ENCODE peak calls at places on chromosome 4, in ten cellular contexts. T is CD4-positive, alpha-beta memory T cell; K is tibial nerve; Z is central memory CD4-positive, alpha-beta T cell; O is iPS-NIHi11; W is fibroblast of the conjunctiva; J is ecto neural progenitor cell; R is progenitor cell of endocrine pancreas; C is pancreas; Q is stimulated activated effector memory CD8-positive, alpha-beta T cell treated with anti-CD3 and anti-CD28 coated beads, Interleukin-12 subunit alpha, Interleukin-12 subunit beta, amount 100 ng/mL, for 72 hours. Y is an unnamed sample.
A peak's percentile ranks its signal among the peaks of the same experiment; 100 is the strongest.

GRCh38 chr4:176376032-176376614 is 56.4 kb downstream of the SPCS3 start:
- DNase-seq in W (no peak), K (no peak), J (no peak), Q (no peak), C (no peak), Z (no peak), O (peak; percentile 18), R (no peak), T (no peak), Y (no peak)

GRCh38 chr4:68864438-68865177 is 48.8 kb downstream of the UGT2B10 start:
- DNase-seq in Q (no peak), C (peak; percentile 65), K (no peak), R (no peak), Z (no peak), O (no peak), W (no peak), T (no peak), J (no peak), Y (peak; percentile 66)

GRCh38 chr4:137394000-137394399 is 138.3 kb downstream of the PCDH18 start:
- DNase-seq in K (no peak), O (no peak), C (no peak), T (no peak), W (peak; percentile 59), Z (no peak), Q (no peak), J (no peak), R (no peak), Y (no peak)

GRCh38 chr4:139188648-139189416 is 11.8 kb upstream of the ELF2 start:
- DNase-seq in C (no peak), Q (no peak), K (no peak), T (no peak), W (no peak), O (no peak), Z (no peak), J (no peak), R (no peak), Y (no peak)

GRCh38 chr4:15003891-15004700 is 1.8 kb downstream of the CPEB2 start:
- DNase-seq in W (no peak), O (peak; percentile 29), C (peak; percentile 31), K (peak; percentile 27), T (peak; percentile 59), J (peak; percentile 74), Z (peak; percentile 60), R (peak; percentile 36), Q (peak; percentile 36), Y (peak; percentile 74)

GRCh38 chr4:39544580-39545315 is 17.5 kb upstream of the UGDH start:
- DNase-seq in K (no peak), Q (no peak), R (no peak), Z (no peak), J (no peak), T (no peak), C (no peak), O (no peak), W (no peak), Y (no peak)

GRCh38 chr4:168794881-168795280 is 215.2 kb downstream of the CBR4 start:
- DNase-seq in Z (no peak), O (no peak), R (no peak), K (no peak), Q (no peak), J (no peak), C (no peak), T (no peak), W (no peak), Y (no peak)

GRCh38 chr4:40681600-40682297 is 52.1 kb upstream of the RBM47 start:
- DNase-seq in T (no peak), Q (no peak), W (no peak), K (no peak), O (no peak), C (no peak), J (no peak), R (no peak), Z (no peak), Y (no peak)

GRCh38 chr4:129136433-129136832 is 40.5 kb downstream of the C4orf33 start:
- DNase-seq in K (no peak), J (no peak), C (no peak), T (no peak), O (no peak), Z (no peak), W (no peak), Q (no peak), R (no peak), Y (no peak)

GRCh38 chr4:38815879-38816782 is 11.5 kb upstream of the TLR1 start:
- DNase-seq in R (no peak), O (no peak), J (no peak), Q (no peak), W (no peak), C (no peak), T (no peak), K (no peak), Z (no peak), Y (no peak)

GRCh38 chr4:74105656-74106275 is 6.8 kb upstream of the CXCL2 start:
- DNase-seq in C (no peak), R (no peak), O (no peak), T (no peak), J (no peak), Z (no peak), W (no peak), Q (no peak), K (no peak), Y (no peak)

GRCh38 chr4:2049811-2050210 is 9.3 kb upstream of the NAT8L start:
- DNase-seq in O (no peak), T (no peak), Q (no peak), W (no peak), C (no peak), K (no peak), J (no peak), R (no peak), Z (no peak), Y (no peak)

GRCh38 chr4:152328595-152328994 is 207.3 kb downstream of the FBXW7 start:
- DNase-seq in W (peak; percentile 62), C (no peak), Q (no peak), K (no peak), T (no peak), J (no peak), Z (no peak), O (no peak), R (no peak), Y (no peak)

GRCh38 chr4:76620723-76621463 is 185.9 kb downstream of the SHROOM3 start:
- DNase-seq in C (peak; percentile 40), T (no peak), K (no peak), R (no peak), O (no peak), W (no peak), Z (no peak), Q (no peak), J (no peak), Y (no peak)

GRCh38 chr4:6619116-6619465 is 21.4 kb upstream of the MRFAP1 start:
- DNase-seq in W (no peak), Z (no peak), J (no peak), Q (no peak), C (no peak), T (no peak), R (no peak), O (no peak), K (no peak), Y (no peak)

GRCh38 chr4:143099693-143100092 is 85.0 kb upstream of the USP38 start:
- DNase-seq in J (no peak), C (no peak), T (no peak), O (no peak), Q (no peak), Z (no peak), W (no peak), K (no peak), R (no peak), Y (no peak)

GRCh38 chr4:82661601-82662000 is 99.8 kb upstream of the TMEM150C start:
- DNase-seq in R (no peak), K (no peak), W (no peak), C (no peak), Z (no peak), Q (no peak), J (no peak), O (no peak), T (no peak), Y (no peak)

GRCh38 chr4:100008048-100008447 is 58.0 kb upstream of the H2AZ1 start:
- DNase-seq in C (no peak), K (no peak), Q (no peak), Z (no peak), T (no peak), J (no peak), O (no peak), W (no peak), R (no peak), Y (no peak)

GRCh38 chr4:147957446-147957845 is 225.6 kb downstream of the ARHGAP10 start:
- DNase-seq in R (no peak), O (no peak), T (no peak), J (no peak), Z (no peak), W (no peak), C (no peak), Q (no peak), K (no peak), Y (no peak)

GRCh38 chr4:1695913-1696312 is 11.8 kb upstream of the FAM53A start:
- DNase-seq in R (no peak), J (no peak), Q (no peak), Z (no peak), C (no peak), T (no peak), O (no peak), W (no peak), K (no peak), Y (no peak)

GRCh38 chr4:61201562-61202099 is 1.5 kb downstream of the ADGRL3 start:
- DNase-seq in C (no peak), K (no peak), Z (no peak), O (peak; percentile 23), W (no peak), T (no peak), J (peak; percentile 66), Q (no peak), R (peak; percentile 15), Y (no peak)

GRCh38 chr4:23291139-23291538 is 598.4 kb downstream of the GBA3 start:
- DNase-seq in J (no peak), T (no peak), Z (no peak), W (no peak), R (no peak), K (no peak), Q (no peak), O (no peak), C (no peak), Y (no peak)

GRCh38 chr4:89109841-89110540 is 1.3 kb upstream of the TIGD2 start:
- DNase-seq in Q (no peak), R (no peak), Z (no peak), J (no peak), K (no peak), W (no peak), C (peak; percentile 28), O (no peak), T (no peak), Y (no peak)

Y was measured in mucosa of descending colon.